ENCODE peak calls at places on chromosomes 3 and 15, in four cellular contexts. C is PC-9, W is PC-3, T is GM23248. U is an unnamed sample.

GRCh38 chr3:157872902-157873301 is 233.3 kb downstream of the SHOX2 start:
- DNase-seq in C (no peak), W (no peak), T (no peak), U (no peak)

GRCh38 chr3:14522768-14523167 is 17.4 kb downstream of the GRIP2 start:
- DNase-seq in C (no peak), W (no peak), T (no peak), U (no peak)

GRCh38 chr15:38652998-38653397 is 88.4 kb upstream of the RASGRP1 start:
- DNase-seq in C (no peak), W (no peak), T (no peak), U (peak)

GRCh38 chr3:177807150-177807875 is 610.0 kb upstream of the TBL1XR1 start:
- DNase-seq in C (no peak), W (no peak), T (peak), U (no peak)

GRCh38 chr3:45170071-45170470 is 23.9 kb upstream of the CDCP1 start:
- DNase-seq in C (no peak), W (no peak), T (peak), U (no peak)

GRCh38 chr15:70504305-70504951 is 258.9 kb downstream of the UACA start:
- DNase-seq in C (peak), W (peak), T (peak), U (peak)

GRCh38 chr3:126529585-126530170 is 5.7 kb downstream of the CHST13 start:
- DNase-seq in C (no peak), W (no peak), T (no peak), U (no peak)

GRCh38 chr15:43135351-43135750 is 2.0 kb downstream of the TMEM62 start:
- DNase-seq in C (no peak), W (no peak), T (no peak), U (no peak)

GRCh38 chr3:179302111-179302510 is 20.7 kb upstream of the ZNF639 start:
- DNase-seq in C (no peak), W (no peak), T (no peak), U (no peak)

GRCh38 chr3:23762214-23763039 is 43.3 kb upstream of the UBE2E1 start:
- DNase-seq in C (no peak), W (no peak), T (peak), U (no peak)

GRCh38 chr3:150286390-150287147 is 121.5 kb upstream of the TSC22D2 start:
- DNase-seq in C (peak), W (peak), T (peak), U (no peak)

GRCh38 chr15:32908135-32908801 is 190.5 kb downstream of the GREM1 start:
- DNase-seq in C (no peak), W (no peak), T (no peak), U (no peak)
- H3K4me2 ChIP-seq in C (no peak), W (no peak), T (no peak), U (no peak)

GRCh38 chr15:75736256-75736655 is 23.6 kb upstream of the CSPG4 start:
- DNase-seq in C (no peak), W (no peak), T (no peak), U (no peak)

GRCh38 chr15:75733761-75734651 is 21.4 kb upstream of the CSPG4 start:
- DNase-seq in C (no peak), W (no peak), T (no peak), U (no peak)

GRCh38 chr15:75739791-75740190 is 27.1 kb upstream of the CSPG4 start:
- DNase-seq in C (no peak), W (no peak), T (no peak), U (no peak)

GRCh38 chr15:75732809-75733451 is 20.3 kb upstream of the CSPG4 start:
- DNase-seq in C (peak), W (peak), T (peak), U (peak)

GRCh38 chr15:75738647-75739325 is 26.1 kb upstream of the CSPG4 start:
- DNase-seq in C (peak), W (peak), T (peak), U (peak)
- H3K27ac ChIP-seq in C (no peak), W (no peak), T (no peak), U (no peak)

GRCh38 chr3:15983693-15984092 is 185.9 kb upstream of the ANKRD28 start:
- DNase-seq in C (no peak), W (no peak), T (no peak), U (no peak)
- H3K4me2 ChIP-seq in C (peak), W (peak), T (peak), U (no peak)

GRCh38 chr15:52804526-52805081 is 14.5 kb upstream of the ONECUT1 start:
- DNase-seq in C (no peak), W (no peak), T (peak), U (no peak)
- H3K27ac ChIP-seq in C (no peak), W (no peak), T (no peak), U (no peak)

GRCh38 chr15:77825546-77825945 is 192.8 kb upstream of the LINGO1 start:
- DNase-seq in C (no peak), W (no peak), T (no peak), U (no peak)

GRCh38 chr15:77830041-77830440 is 197.3 kb upstream of the LINGO1 start:
- DNase-seq in C (no peak), W (no peak), T (peak), U (peak)

GRCh38 chr15:77825143-77825542 is 192.4 kb upstream of the LINGO1 start:
- DNase-seq in C (no peak), W (no peak), T (no peak), U (no peak)

GRCh38 chr15:77826006-77826695 is 193.4 kb upstream of the LINGO1 start:
- DNase-seq in C (no peak), W (no peak), T (no peak), U (no peak)

GRCh38 chr15:77827860-77828259 is 195.1 kb upstream of the LINGO1 start:
- DNase-seq in C (no peak), W (no peak), T (no peak), U (no peak)
- H3K4me2 ChIP-seq in C (no peak), W (no peak), T (no peak), U (no peak)

GRCh38 chr15:33179874-33180273 is 14.6 kb downstream of the FMN1 start:
- DNase-seq in C (no peak), W (no peak), T (no peak), U (no peak)
- H3K27ac ChIP-seq in C (no peak), W (no peak), T (no peak), U (no peak)

GRCh38 chr15:20646529-20647142 is 105.0 kb upstream of the GOLGA6L6 start:
- DNase-seq in C (peak), W (no peak), T (no peak), U (no peak)
- H3K4me2 ChIP-seq in C (no peak), W (no peak), T (no peak), U (no peak)

GRCh38 chr3:129197341-129197740 is 13.6 kb upstream of the CNBP start:
- DNase-seq in C (peak), W (peak), T (no peak), U (no peak)

GRCh38 chr3:129196601-129197000 is 12.9 kb upstream of the CNBP start:
- DNase-seq in C (no peak), W (no peak), T (no peak), U (no peak)

GRCh38 chr3:129199366-129199765 is 15.7 kb upstream of the CNBP start:
- DNase-seq in C (no peak), W (no peak), T (no peak), U (no peak)

GRCh38 chr3:129195731-129196256 is 12.1 kb upstream of the CNBP start:
- DNase-seq in C (peak), W (peak), T (peak), U (no peak)
- H3K27ac ChIP-seq in C (peak), W (peak), T (peak), U (no peak)